ENCODE peak calls at places on chromosomes 5 and 9, in seven cellular contexts. One of them, this sample, is unnamed.

GRCh38 chr5:127089206-127089605 is 15.9 kb upstream of the C5orf63 start:
- DNase-seq in CD4-positive, alpha-beta T cell: no peak
- DNase-seq in breast epithelium: no peak
- DNase-seq in cardiac muscle cell: no peak
- DNase-seq in uterus: no peak
- DNase-seq in astrocyte: peak; percentile 12
- DNase-seq in neural progenitor cell: no peak
- DNase-seq in this sample: no peak

GRCh38 chr9:129761901-129762359 is 9.1 kb upstream of the PTGES start:
- DNase-seq in CD4-positive, alpha-beta T cell: no peak
- DNase-seq in neural progenitor cell: peak; percentile 58
- DNase-seq in cardiac muscle cell: peak; percentile 89
- DNase-seq in uterus: no peak
- DNase-seq in breast epithelium: peak; percentile 67
- DNase-seq in astrocyte: peak; percentile 42
- DNase-seq in this sample: no peak

GRCh38 chr5:11230890-11231289 is 469.9 kb upstream of the DAP start:
- DNase-seq in CD4-positive, alpha-beta T cell: no peak
- DNase-seq in cardiac muscle cell: no peak
- DNase-seq in breast epithelium: no peak
- DNase-seq in uterus: no peak
- DNase-seq in astrocyte: no peak
- DNase-seq in neural progenitor cell: no peak
- DNase-seq in this sample: no peak

GRCh38 chr9:72997387-72997995 is 44.6 kb upstream of the ALDH1A1 start:
- DNase-seq in breast epithelium: no peak
- DNase-seq in neural progenitor cell: no peak
- DNase-seq in astrocyte: no peak
- DNase-seq in uterus: no peak
- DNase-seq in CD4-positive, alpha-beta T cell: no peak
- DNase-seq in cardiac muscle cell: no peak
- DNase-seq in this sample: no peak

GRCh38 chr5:179060116-179061008 is at the start of gene ZNF354C:
- DNase-seq in cardiac muscle cell: peak; percentile 95
- DNase-seq in uterus: peak; percentile 88
- DNase-seq in breast epithelium: peak; percentile 61
- DNase-seq in neural progenitor cell: peak; percentile 94
- DNase-seq in astrocyte: peak; percentile 85
- DNase-seq in CD4-positive, alpha-beta T cell: peak; percentile 73
- DNase-seq in this sample: peak; percentile 92

GRCh38 chr5:136201870-136202269 is 8.9 kb upstream of the SMIM32 start:
- DNase-seq in cardiac muscle cell: no peak
- DNase-seq in CD4-positive, alpha-beta T cell: no peak
- DNase-seq in neural progenitor cell: no peak
- DNase-seq in breast epithelium: peak; percentile 3
- DNase-seq in uterus: no peak
- DNase-seq in astrocyte: no peak
- DNase-seq in this sample: no peak

GRCh38 chr5:118479285-118479684 is 509.1 kb downstream of the DTWD2 start:
- DNase-seq in neural progenitor cell: no peak
- DNase-seq in astrocyte: no peak
- DNase-seq in uterus: no peak
- DNase-seq in cardiac muscle cell: no peak
- DNase-seq in CD4-positive, alpha-beta T cell: no peak
- DNase-seq in breast epithelium: no peak
- DNase-seq in this sample: no peak

GRCh38 chr9:116155700-116156045 is 2.1 kb downstream of the PAPPA start:
- DNase-seq in neural progenitor cell: peak; percentile 15
- DNase-seq in astrocyte: peak; percentile 45
- DNase-seq in breast epithelium: no peak
- DNase-seq in CD4-positive, alpha-beta T cell: no peak
- DNase-seq in cardiac muscle cell: peak; percentile 74
- DNase-seq in uterus: no peak
- DNase-seq in this sample: no peak

GRCh38 chr9:20684865-20685696 is 1.0 kb downstream of the FOCAD start:
- DNase-seq in CD4-positive, alpha-beta T cell: no peak
- DNase-seq in breast epithelium: no peak
- DNase-seq in cardiac muscle cell: peak; percentile 83
- DNase-seq in neural progenitor cell: no peak
- DNase-seq in uterus: no peak
- DNase-seq in astrocyte: peak; percentile 66
- DNase-seq in this sample: no peak

GRCh38 chr5:135033026-135033861 is 784 bp downstream of the PITX1 start:
- DNase-seq in neural progenitor cell: peak; percentile 83
- DNase-seq in cardiac muscle cell: no peak
- DNase-seq in astrocyte: no peak
- DNase-seq in uterus: no peak
- DNase-seq in breast epithelium: no peak
- DNase-seq in CD4-positive, alpha-beta T cell: no peak
- DNase-seq in this sample: no peak

GRCh38 chr5:126909856-126910255 is 120.5 kb downstream of the MARCHF3 start:
- DNase-seq in uterus: no peak
- DNase-seq in astrocyte: no peak
- DNase-seq in cardiac muscle cell: peak; percentile 39
- DNase-seq in neural progenitor cell: no peak
- DNase-seq in breast epithelium: no peak
- DNase-seq in CD4-positive, alpha-beta T cell: no peak
- DNase-seq in this sample: no peak

GRCh38 chr5:120062515-120062917 is 401.6 kb upstream of the PRR16 start:
- DNase-seq in neural progenitor cell: peak; percentile 12
- DNase-seq in CD4-positive, alpha-beta T cell: no peak
- DNase-seq in uterus: no peak
- DNase-seq in cardiac muscle cell: peak; percentile 37
- DNase-seq in breast epithelium: no peak
- DNase-seq in astrocyte: peak; percentile 82
- DNase-seq in this sample: no peak

GRCh38 chr9:72633966-72634365 is 112.6 kb downstream of the TMC1 start:
- DNase-seq in astrocyte: peak; percentile 75
- DNase-seq in cardiac muscle cell: peak; percentile 24
- DNase-seq in CD4-positive, alpha-beta T cell: no peak
- DNase-seq in breast epithelium: no peak
- DNase-seq in uterus: no peak
- DNase-seq in neural progenitor cell: no peak
- DNase-seq in this sample: peak; percentile 33

GRCh38 chr5:156699147-156699546 is 150.9 kb upstream of the PPP1R2B start:
- DNase-seq in neural progenitor cell: no peak
- DNase-seq in astrocyte: no peak
- DNase-seq in CD4-positive, alpha-beta T cell: no peak
- DNase-seq in uterus: no peak
- DNase-seq in cardiac muscle cell: no peak
- DNase-seq in breast epithelium: no peak
- DNase-seq in this sample: no peak

GRCh38 chr9:37859043-37859442 is 44.9 kb downstream of the SLC25A51 start:
- DNase-seq in neural progenitor cell: no peak
- DNase-seq in CD4-positive, alpha-beta T cell: no peak
- DNase-seq in breast epithelium: no peak
- DNase-seq in cardiac muscle cell: peak; percentile 22
- DNase-seq in astrocyte: no peak
- DNase-seq in uterus: no peak
- DNase-seq in this sample: no peak

GRCh38 chr5:135723451-135723850 is 111.0 kb upstream of the SLC25A48 start:
- DNase-seq in uterus: no peak
- DNase-seq in cardiac muscle cell: peak; percentile 4
- DNase-seq in CD4-positive, alpha-beta T cell: no peak
- DNase-seq in breast epithelium: no peak
- DNase-seq in neural progenitor cell: no peak
- DNase-seq in astrocyte: no peak
- DNase-seq in this sample: no peak

GRCh38 chr9:99809586-99810357 is 11.9 kb upstream of the NR4A3 start:
- DNase-seq in breast epithelium: no peak
- DNase-seq in neural progenitor cell: no peak
- DNase-seq in uterus: no peak
- DNase-seq in CD4-positive, alpha-beta T cell: no peak
- DNase-seq in astrocyte: no peak
- DNase-seq in cardiac muscle cell: no peak
- DNase-seq in this sample: no peak

GRCh38 chr5:172137046-172137445 is 51.0 kb downstream of the STK10 start:
- DNase-seq in CD4-positive, alpha-beta T cell: no peak
- DNase-seq in cardiac muscle cell: no peak
- DNase-seq in astrocyte: no peak
- DNase-seq in uterus: no peak
- DNase-seq in breast epithelium: no peak
- DNase-seq in neural progenitor cell: no peak
- DNase-seq in this sample: no peak

GRCh38 chr5:33725846-33726245 is 165.9 kb downstream of the ADAMTS12 start:
- DNase-seq in cardiac muscle cell: peak; percentile 52
- DNase-seq in breast epithelium: no peak
- DNase-seq in CD4-positive, alpha-beta T cell: no peak
- DNase-seq in neural progenitor cell: no peak
- DNase-seq in uterus: no peak
- DNase-seq in astrocyte: peak; percentile 71
- DNase-seq in this sample: no peak

GRCh38 chr5:118450924-118451332 is 537.4 kb downstream of the DTWD2 start:
- DNase-seq in astrocyte: no peak
- DNase-seq in breast epithelium: no peak
- DNase-seq in uterus: no peak
- DNase-seq in cardiac muscle cell: no peak
- DNase-seq in CD4-positive, alpha-beta T cell: no peak
- DNase-seq in neural progenitor cell: peak; percentile 62
- DNase-seq in this sample: no peak

GRCh38 chr5:173534664-173535063 is 81.8 kb downstream of the BOD1 start:
- DNase-seq in uterus: no peak
- DNase-seq in astrocyte: no peak
- DNase-seq in neural progenitor cell: no peak
- DNase-seq in CD4-positive, alpha-beta T cell: no peak
- DNase-seq in breast epithelium: no peak
- DNase-seq in cardiac muscle cell: peak; percentile 41
- DNase-seq in this sample: no peak

GRCh38 chr9:128735373-128735772 is 11.4 kb upstream of the ZDHHC12 start:
- DNase-seq in breast epithelium: no peak
- DNase-seq in astrocyte: no peak
- DNase-seq in cardiac muscle cell: no peak
- DNase-seq in neural progenitor cell: no peak
- DNase-seq in CD4-positive, alpha-beta T cell: no peak
- DNase-seq in uterus: no peak
- DNase-seq in this sample: peak; percentile 52

GRCh38 chr5:132205385-132206125 is 22.1 kb downstream of the P4HA2 start:
- DNase-seq in breast epithelium: peak; percentile 4
- DNase-seq in uterus: no peak
- DNase-seq in cardiac muscle cell: peak; percentile 51
- DNase-seq in CD4-positive, alpha-beta T cell: no peak
- DNase-seq in neural progenitor cell: no peak
- DNase-seq in astrocyte: no peak
- DNase-seq in this sample: no peak

GRCh38 chr9:16207161-16207560 is 654.3 kb downstream of the CCDC171 start:
- DNase-seq in CD4-positive, alpha-beta T cell: no peak
- DNase-seq in uterus: peak; percentile 71
- DNase-seq in cardiac muscle cell: peak; percentile 74
- DNase-seq in neural progenitor cell: peak; percentile 31
- DNase-seq in astrocyte: peak; percentile 49
- DNase-seq in breast epithelium: no peak
- DNase-seq in this sample: no peak

GRCh38 chr5:143057580-143057999 is 287.4 kb downstream of the ARHGAP26 start:
- DNase-seq in astrocyte: no peak
- DNase-seq in uterus: peak; percentile 27
- DNase-seq in breast epithelium: no peak
- DNase-seq in cardiac muscle cell: peak; percentile 71
- DNase-seq in neural progenitor cell: no peak
- DNase-seq in CD4-positive, alpha-beta T cell: no peak
- DNase-seq in this sample: no peak

GRCh38 chr5:143059355-143059754 is 289.2 kb downstream of the ARHGAP26 start:
- DNase-seq in uterus: no peak
- DNase-seq in breast epithelium: no peak
- DNase-seq in neural progenitor cell: no peak
- DNase-seq in CD4-positive, alpha-beta T cell: no peak
- DNase-seq in cardiac muscle cell: no peak
- DNase-seq in astrocyte: no peak
- DNase-seq in this sample: no peak

GRCh38 chr5:143061161-143061945 is 291.2 kb downstream of the ARHGAP26 start:
- DNase-seq in uterus: no peak
- DNase-seq in neural progenitor cell: no peak
- DNase-seq in breast epithelium: peak; percentile 49
- DNase-seq in cardiac muscle cell: peak; percentile 37
- DNase-seq in CD4-positive, alpha-beta T cell: no peak
- DNase-seq in astrocyte: peak; percentile 94
- DNase-seq in this sample: no peak

GRCh38 chr5:143062379-143062778 is 292.2 kb downstream of the ARHGAP26 start:
- DNase-seq in uterus: no peak
- DNase-seq in astrocyte: no peak
- DNase-seq in CD4-positive, alpha-beta T cell: no peak
- DNase-seq in cardiac muscle cell: no peak
- DNase-seq in breast epithelium: no peak
- DNase-seq in neural progenitor cell: no peak
- DNase-seq in this sample: no peak

GRCh38 chr5:143060018-143060417 is 289.8 kb downstream of the ARHGAP26 start:
- DNase-seq in neural progenitor cell: no peak
- DNase-seq in astrocyte: no peak
- DNase-seq in cardiac muscle cell: no peak
- DNase-seq in CD4-positive, alpha-beta T cell: no peak
- DNase-seq in breast epithelium: no peak
- DNase-seq in uterus: no peak
- DNase-seq in this sample: no peak
- H3K27ac ChIP-seq in neural progenitor cell: no peak overlapping the region
- H3K27ac ChIP-seq in astrocyte: no peak overlapping the region
- H3K27ac ChIP-seq in cardiac muscle cell: no peak overlapping the region
- H3K27ac ChIP-seq in CD4-positive, alpha-beta T cell: no peak overlapping the region
- H3K27ac ChIP-seq in breast epithelium: no peak overlapping the region
- H3K27ac ChIP-seq in uterus: no peak overlapping the region
- H3K27ac ChIP-seq in this sample: peak overlapping the region; percentile 82

GRCh38 chr5:163489745-163490075 is 15.7 kb upstream of the MAT2B start:
- DNase-seq in astrocyte: no peak
- DNase-seq in neural progenitor cell: no peak
- DNase-seq in cardiac muscle cell: no peak
- DNase-seq in CD4-positive, alpha-beta T cell: no peak
- DNase-seq in uterus: no peak
- DNase-seq in breast epithelium: no peak
- DNase-seq in this sample: no peak

GRCh38 chr5:163489055-163489744 is 16.2 kb upstream of the MAT2B start:
- DNase-seq in CD4-positive, alpha-beta T cell: no peak
- DNase-seq in breast epithelium: no peak
- DNase-seq in astrocyte: no peak
- DNase-seq in cardiac muscle cell: peak; percentile 74
- DNase-seq in uterus: no peak
- DNase-seq in neural progenitor cell: no peak
- DNase-seq in this sample: no peak
- TF ChIP-seq CTCF in CD4-positive, alpha-beta T cell: peak; percentile 13
- TF ChIP-seq CTCF in breast epithelium: no peak
- TF ChIP-seq CTCF in astrocyte: no peak
- TF ChIP-seq CTCF in cardiac muscle cell: peak; percentile 57
- TF ChIP-seq CTCF in uterus: no peak
- TF ChIP-seq CTCF in neural progenitor cell: peak; percentile 27
- TF ChIP-seq CTCF in this sample: no peak

GRCh38 chr9:4393806-4394523 is 94.1 kb upstream of the GLIS3 start:
- DNase-seq in CD4-positive, alpha-beta T cell: no peak
- DNase-seq in neural progenitor cell: no peak
- DNase-seq in astrocyte: no peak
- DNase-seq in uterus: no peak
- DNase-seq in cardiac muscle cell: no peak
- DNase-seq in breast epithelium: no peak
- DNase-seq in this sample: no peak
- H3K27me3 ChIP-seq in CD4-positive, alpha-beta T cell: no peaks in the 10 kb centered on the region
- H3K27me3 ChIP-seq in neural progenitor cell: no peaks in the 10 kb centered on the region
- H3K27me3 ChIP-seq in astrocyte: no peaks in the 10 kb centered on the region
- H3K27me3 ChIP-seq in uterus: no peaks in the 10 kb centered on the region
- H3K27me3 ChIP-seq in cardiac muscle cell: no peaks in the 10 kb centered on the region
- H3K27me3 ChIP-seq in breast epithelium: no peaks in the 10 kb centered on the region
- H3K27me3 ChIP-seq in this sample: no peaks in the 10 kb centered on the region

DNA sequence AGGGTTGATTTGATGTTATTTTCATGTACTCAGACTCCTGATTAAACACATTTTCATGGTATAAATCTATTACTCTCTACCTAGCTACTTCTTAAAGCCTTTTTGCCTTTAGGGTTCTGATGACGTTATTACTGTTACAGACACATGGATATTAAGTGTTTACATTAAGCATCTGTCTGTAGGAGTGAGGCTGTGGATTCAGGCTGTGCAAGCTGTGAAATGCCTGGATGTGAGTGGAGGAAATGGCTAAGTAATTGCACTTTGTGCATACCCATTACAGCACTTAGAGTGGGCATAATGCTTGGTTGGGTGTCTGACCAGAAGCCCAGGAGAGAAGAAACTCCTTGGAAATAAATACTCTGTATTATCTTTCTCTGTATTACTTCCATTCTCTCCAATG is 186.8 kb downstream of the SNX18 start:
- DNase-seq in CD4-positive, alpha-beta T cell: no peak
- DNase-seq in cardiac muscle cell: no peak
- DNase-seq in breast epithelium: no peak
- DNase-seq in astrocyte: no peak
- DNase-seq in uterus: no peak
- DNase-seq in neural progenitor cell: no peak
- DNase-seq in this sample: no peak
- H3K27ac ChIP-seq in CD4-positive, alpha-beta T cell: no peak overlapping the region
- H3K27ac ChIP-seq in cardiac muscle cell: no peak overlapping the region
- H3K27ac ChIP-seq in breast epithelium: no peak overlapping the region
- H3K27ac ChIP-seq in astrocyte: no peak overlapping the region
- H3K27ac ChIP-seq in uterus: no peak overlapping the region
- H3K27ac ChIP-seq in neural progenitor cell: no peak overlapping the region
- H3K27ac ChIP-seq in this sample: no peak overlapping the region